ENCODE peak calls at places on chromosomes 5 and 9, in four cellular contexts. One of them, this sample, is unnamed.

GRCh38 chr9:21030389-21031035 is 928 bp downstream of the HACD4 start:
- DNase-seq in right atrium auricular region: no peak
- DNase-seq in mammary epithelial cell: no peak
- DNase-seq in tibial artery: no peak
- DNase-seq in this sample: no peak

GRCh38 chr5:13478831-13479465 is 465.5 kb downstream of the DNAH5 start:
- DNase-seq in mammary epithelial cell: peak
- DNase-seq in tibial artery: no peak
- DNase-seq in right atrium auricular region: no peak
- DNase-seq in this sample: peak

GRCh38 chr5:61000887-61001286 is 55.9 kb downstream of the NDUFAF2 start:
- DNase-seq in right atrium auricular region: no peak
- DNase-seq in tibial artery: no peak
- DNase-seq in mammary epithelial cell: no peak
- DNase-seq in this sample: no peak

GRCh38 chr9:110246214-110246613 is 10.1 kb downstream of the TXN start:
- DNase-seq in tibial artery: no peak
- DNase-seq in mammary epithelial cell: no peak
- DNase-seq in right atrium auricular region: no peak
- DNase-seq in this sample: no peak

GRCh38 chr5:61974680-61975079 is 331.3 kb upstream of the KIF2A start:
- DNase-seq in tibial artery: no peak
- DNase-seq in right atrium auricular region: no peak
- DNase-seq in mammary epithelial cell: no peak
- DNase-seq in this sample: no peak

GRCh38 chr5:170070556-170071412 is 34.9 kb upstream of the FOXI1 start:
- DNase-seq in tibial artery: no peak
- DNase-seq in mammary epithelial cell: peak
- DNase-seq in right atrium auricular region: no peak
- DNase-seq in this sample: no peak

GRCh38 chr5:179212870-179213269 is 132.4 kb downstream of the ADAMTS2 start:
- DNase-seq in mammary epithelial cell: no peak
- DNase-seq in tibial artery: no peak
- DNase-seq in right atrium auricular region: no peak
- DNase-seq in this sample: no peak

GRCh38 chr5:178477224-178478201 is 112.7 kb downstream of the COL23A1 start:
- DNase-seq in tibial artery: peak
- DNase-seq in mammary epithelial cell: no peak
- DNase-seq in right atrium auricular region: no peak
- DNase-seq in this sample: no peak

GRCh38 chr5:1509346-1510085 is 14.2 kb downstream of the LPCAT1 start:
- DNase-seq in right atrium auricular region: no peak
- DNase-seq in tibial artery: peak
- DNase-seq in mammary epithelial cell: no peak
- DNase-seq in this sample: no peak

GRCh38 chr5:73640861-73641320 is 14.9 kb downstream of the ARHGEF28 start:
- DNase-seq in right atrium auricular region: no peak
- DNase-seq in tibial artery: no peak
- DNase-seq in mammary epithelial cell: no peak
- DNase-seq in this sample: peak

GRCh38 chr5:40634154-40634553 is 45.6 kb upstream of the PTGER4 start:
- DNase-seq in right atrium auricular region: no peak
- DNase-seq in tibial artery: no peak
- DNase-seq in mammary epithelial cell: no peak
- DNase-seq in this sample: no peak

GRCh38 chr5:72402381-72402890 is 82.3 kb downstream of the PTCD2 start:
- DNase-seq in mammary epithelial cell: peak
- DNase-seq in tibial artery: no peak
- DNase-seq in right atrium auricular region: no peak
- DNase-seq in this sample: no peak

GRCh38 chr9:42852133-42852532 is 668.7 kb downstream of the SPATA31A6 start:
- DNase-seq in tibial artery: no peak
- DNase-seq in right atrium auricular region: no peak
- DNase-seq in mammary epithelial cell: peak
- DNase-seq in this sample: no peak

GRCh38 chr5:52961238-52961637 is 27.9 kb upstream of the ITGA2 start:
- DNase-seq in right atrium auricular region: no peak
- DNase-seq in tibial artery: no peak
- DNase-seq in mammary epithelial cell: peak
- DNase-seq in this sample: peak

GRCh38 chr5:36147681-36148080 is 4.0 kb downstream of the LMBRD2 start:
- DNase-seq in right atrium auricular region: no peak
- DNase-seq in tibial artery: no peak
- DNase-seq in mammary epithelial cell: no peak
- DNase-seq in this sample: no peak

GRCh38 chr9:23160491-23160890 is 665.5 kb downstream of the ELAVL2 start:
- DNase-seq in right atrium auricular region: no peak
- DNase-seq in mammary epithelial cell: no peak
- DNase-seq in tibial artery: no peak
- DNase-seq in this sample: no peak

GRCh38 chr5:134975078-134975715 is 7.5 kb downstream of the CATSPER3 start:
- DNase-seq in right atrium auricular region: no peak
- DNase-seq in mammary epithelial cell: peak
- DNase-seq in tibial artery: no peak
- DNase-seq in this sample: no peak

GRCh38 chr9:130633336-130634190 is 30.8 kb upstream of the PRDM12 start:
- DNase-seq in mammary epithelial cell: no peak
- DNase-seq in right atrium auricular region: no peak
- DNase-seq in tibial artery: peak
- DNase-seq in this sample: no peak

GRCh38 chr9:137192859-137193258 is 4.4 kb downstream of the SSNA1 start:
- DNase-seq in mammary epithelial cell: no peak
- DNase-seq in right atrium auricular region: no peak
- DNase-seq in tibial artery: no peak
- DNase-seq in this sample: no peak

GRCh38 chr9:35618325-35618727 is at the start of gene CD72:
- DNase-seq in mammary epithelial cell: no peak
- DNase-seq in right atrium auricular region: no peak
- DNase-seq in tibial artery: no peak
- DNase-seq in this sample: no peak

GRCh38 chr9:126719677-126720435 is 85.0 kb upstream of the ZBTB43 start:
- DNase-seq in mammary epithelial cell: peak
- DNase-seq in tibial artery: peak
- DNase-seq in right atrium auricular region: peak
- DNase-seq in this sample: peak

GRCh38 chr5:134195666-134196065 is 18.9 kb upstream of the SKP1 start:
- DNase-seq in right atrium auricular region: no peak
- DNase-seq in tibial artery: no peak
- DNase-seq in mammary epithelial cell: no peak
- DNase-seq in this sample: no peak

GRCh38 chr9:22446950-22447606 is 454 bp downstream of the DMRTA1 start:
- DNase-seq in right atrium auricular region: no peak
- DNase-seq in mammary epithelial cell: peak
- DNase-seq in tibial artery: peak
- DNase-seq in this sample: no peak

DNA sequence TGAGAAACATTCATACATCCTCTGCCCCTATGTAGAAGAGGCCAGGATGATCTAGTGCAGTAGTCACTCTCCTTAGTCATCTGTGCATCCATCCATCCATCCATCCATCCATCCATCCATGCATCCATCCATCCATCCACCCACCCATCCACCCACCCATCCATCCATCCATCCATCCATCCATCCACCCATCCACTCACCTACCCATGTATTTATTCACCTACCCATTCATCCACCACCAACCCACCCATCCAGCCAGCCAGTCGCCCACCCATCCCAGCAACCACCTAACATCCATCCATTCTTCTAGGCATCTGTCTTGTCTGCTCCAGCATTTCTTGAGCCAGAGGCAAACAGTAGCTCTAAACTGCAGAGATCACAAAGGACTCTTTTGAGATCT is 87.1 kb downstream of the MSX2 start:
- DNase-seq in right atrium auricular region: no peak
- DNase-seq in tibial artery: no peak
- DNase-seq in mammary epithelial cell: no peak
- DNase-seq in this sample: no peak
- TF ChIP-seq CTCF in right atrium auricular region: no peak
- TF ChIP-seq CTCF in tibial artery: no peak
- TF ChIP-seq CTCF in mammary epithelial cell: no peak
- TF ChIP-seq CTCF in this sample: no peak

GRCh38 chr9:92378825-92379535 is 25.4 kb downstream of the OGN start:
- DNase-seq in right atrium auricular region: no peak
- DNase-seq in tibial artery: no peak
- DNase-seq in mammary epithelial cell: no peak
- DNase-seq in this sample: no peak
- H3K4me3 ChIP-seq in right atrium auricular region: no peak
- H3K4me3 ChIP-seq in tibial artery: no peak
- H3K4me3 ChIP-seq in mammary epithelial cell: no peak
- H3K4me3 ChIP-seq in this sample: no peak

GRCh38 chr5:44935262-44935661 is 126.5 kb downstream of the MRPS30 start:
- DNase-seq in right atrium auricular region: no peak
- DNase-seq in mammary epithelial cell: peak
- DNase-seq in tibial artery: no peak
- DNase-seq in this sample: no peak
- TF ChIP-seq CTCF in right atrium auricular region: no peak
- TF ChIP-seq CTCF in mammary epithelial cell: peak
- TF ChIP-seq CTCF in tibial artery: no peak
- TF ChIP-seq CTCF in this sample: peak

DNA sequence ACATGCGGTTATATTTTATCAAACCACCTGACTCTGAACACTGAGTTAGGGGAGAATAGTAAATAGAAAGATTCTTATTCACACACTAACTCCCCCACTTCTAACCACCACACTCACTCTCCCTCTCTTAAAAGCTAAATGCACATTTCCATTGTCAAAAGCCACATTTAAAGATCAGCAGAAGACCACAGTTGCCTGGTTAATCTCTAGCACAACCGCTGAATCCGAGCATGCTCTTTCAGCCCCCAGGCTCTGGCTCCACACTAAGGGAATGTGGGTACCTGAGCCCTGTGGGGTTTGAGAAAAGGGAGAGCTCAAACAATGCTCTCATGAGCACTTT is 35.7 kb downstream of the PFDN1 start:
- DNase-seq in right atrium auricular region: no peak
- DNase-seq in tibial artery: no peak
- DNase-seq in mammary epithelial cell: no peak
- DNase-seq in this sample: no peak
- H3K4me3 ChIP-seq in right atrium auricular region: no peak
- H3K4me3 ChIP-seq in tibial artery: no peak
- H3K4me3 ChIP-seq in mammary epithelial cell: no peak
- H3K4me3 ChIP-seq in this sample: no peak

DNA sequence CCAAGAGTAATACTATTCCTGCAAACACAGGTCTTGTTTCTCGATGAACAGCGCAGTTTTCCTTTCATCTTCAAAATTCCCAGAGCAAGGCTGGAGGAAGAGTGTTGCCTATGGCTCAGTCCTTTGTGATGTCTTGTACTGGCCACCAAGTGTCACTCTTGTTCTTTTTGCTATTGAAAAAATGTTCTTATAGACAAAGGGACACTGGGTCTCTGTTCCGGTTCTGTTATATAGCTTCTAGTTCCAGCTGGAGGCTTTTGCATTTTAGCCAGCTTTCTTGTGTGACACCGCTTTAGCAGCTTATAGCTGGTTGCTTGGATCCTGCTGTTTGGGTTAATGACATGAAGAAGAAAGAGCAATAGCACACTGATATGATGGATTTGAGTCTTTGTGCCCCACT is 343.7 kb upstream of the KCNN2 start:
- DNase-seq in mammary epithelial cell: no peak
- DNase-seq in right atrium auricular region: no peak
- DNase-seq in tibial artery: no peak
- DNase-seq in this sample: no peak
- TF ChIP-seq CTCF in mammary epithelial cell: peak
- TF ChIP-seq CTCF in right atrium auricular region: peak
- TF ChIP-seq CTCF in tibial artery: no peak
- TF ChIP-seq CTCF in this sample: no peak